ENCODE peak calls at places on chromosomes 5 and 9, in six cellular contexts. X is NCI-H1417, R is PC-3, H is H7, C is H4, L is astrocyte. E is an unnamed sample.

GRCh38 chr9:134283111-134283515 is 43.1 kb upstream of the RXRA start:
- DNase-seq in X (no peak), R (peak; percentile 16), H (peak; percentile 62), C (peak; percentile 73), L (peak; percentile 64), E (peak; percentile 61)

GRCh38 chr5:141732417-141732816 is 50.4 kb upstream of the ARAP3 start:
- DNase-seq in X (no peak), R (no peak), H (no peak), C (no peak), L (no peak), E (no peak)

GRCh38 chr5:32147236-32147635 is 26.9 kb downstream of the GOLPH3 start:
- DNase-seq in X (no peak), R (no peak), H (no peak), C (no peak), L (no peak), E (no peak)

GRCh38 chr9:83601463-83601862 is 21.5 kb upstream of the IDNK start:
- DNase-seq in X (no peak), R (no peak), H (no peak), C (no peak), L (no peak), E (no peak)

GRCh38 chr5:36877667-36878420 is 1.3 kb downstream of the NIPBL start:
- DNase-seq in X (peak; percentile 41), R (peak; percentile 55), H (peak; percentile 22), C (peak; percentile 39), L (peak; percentile 48), E (no peak)

GRCh38 chr5:81749562-81750307 is 1.2 kb downstream of the SSBP2 start:
- DNase-seq in X (peak; percentile 51), R (no peak), H (peak; percentile 75), C (no peak), L (no peak), E (peak; percentile 51)

GRCh38 chr9:96057155-96057554 is 181.7 kb downstream of the ERCC6L2 start:
- DNase-seq in X (no peak), R (no peak), H (no peak), C (no peak), L (no peak), E (no peak)

GRCh38 chr5:173513521-173513991 is 102.9 kb downstream of the BOD1 start:
- DNase-seq in X (no peak), R (peak; percentile 36), H (no peak), C (no peak), L (peak; percentile 43), E (no peak)

GRCh38 chr5:173639-174600 is 17.4 kb upstream of the LRRC14B start:
- DNase-seq in X (no peak), R (no peak), H (no peak), C (no peak), L (no peak), E (no peak)

GRCh38 chr9:126788631-126789349 is 16.1 kb upstream of the ZBTB43 start:
- DNase-seq in X (no peak), R (peak; percentile 67), H (no peak), C (peak; percentile 81), L (peak; percentile 49), E (no peak)

GRCh38 chr9:89701221-89701798 is 96.5 kb downstream of the GADD45G start:
- DNase-seq in X (no peak), R (no peak), H (peak; percentile 68), C (no peak), L (no peak), E (no peak)

GRCh38 chr5:35041251-35041650 is 6.5 kb downstream of the AGXT2 start:
- DNase-seq in X (no peak), R (no peak), H (no peak), C (no peak), L (peak; percentile 67), E (no peak)

GRCh38 chr9:132973713-132974112 is 4.8 kb upstream of the GFI1B start:
- DNase-seq in X (no peak), R (no peak), H (peak; percentile 63), C (no peak), L (no peak), E (no peak)

GRCh38 chr9:32551491-32552049 is 557 bp upstream of the SMIM27 start:
- DNase-seq in X (peak; percentile 63), R (peak; percentile 16), H (peak; percentile 35), C (no peak), L (peak; percentile 6), E (no peak)

GRCh38 chr5:143554918-143555477 is 151.5 kb upstream of the NR3C1 start:
- DNase-seq in X (no peak), R (no peak), H (no peak), C (no peak), L (peak; percentile 60), E (no peak)

GRCh38 chr5:118553662-118554061 is 434.7 kb downstream of the DTWD2 start:
- DNase-seq in X (no peak), R (peak; percentile 2), H (no peak), C (peak; percentile 84), L (peak; percentile 86), E (no peak)

GRCh38 chr9:134644715-134645606 is 3.4 kb downstream of the COL5A1 start:
- DNase-seq in X (no peak), R (peak; percentile 90), H (peak; percentile 87), C (peak; percentile 96), L (peak; percentile 98), E (peak; percentile 48)

GRCh38 chr9:130936285-130937117 is 2.5 kb downstream of the FIBCD1 start:
- DNase-seq in X (no peak), R (peak; percentile 38), H (peak; percentile 93), C (peak; percentile 76), L (peak; percentile 58), E (peak; percentile 80)

GRCh38 chr9:4987996-4988421 is 2.9 kb downstream of the JAK2 start:
- DNase-seq in X (peak; percentile 41), R (peak; percentile 77), H (peak; percentile 71), C (peak; percentile 44), L (peak; percentile 47), E (peak; percentile 66)

GRCh38 chr5:142426129-142426641 is 101.4 kb upstream of the SPRY4 start:
- DNase-seq in X (no peak), R (peak; percentile 2), H (no peak), C (peak; percentile 48), L (peak; percentile 72), E (no peak)

GRCh38 chr5:69231851-69232250 is 2.8 kb upstream of the CDK7 start:
- DNase-seq in X (no peak), R (no peak), H (no peak), C (no peak), L (peak; percentile 82), E (no peak)

GRCh38 chr5:123344819-123345426 is 78.3 kb downstream of the CEP120 start:
- DNase-seq in X (no peak), R (peak; percentile 34), H (peak; percentile 3), C (peak; percentile 52), L (peak; percentile 18), E (peak; percentile 11)

GRCh38 chr5:143931986-143932385 is 120.0 kb downstream of the HMHB1 start:
- DNase-seq in X (no peak), R (no peak), H (no peak), C (no peak), L (no peak), E (no peak)

GRCh38 chr5:174596429-174596828 is 128.0 kb upstream of the MSX2 start:
- DNase-seq in X (no peak), R (no peak), H (no peak), C (no peak), L (peak; percentile 67), E (no peak)

GRCh38 chr9:80701061-80701460 is 988.3 kb downstream of the TLE1 start:
- DNase-seq in X (no peak), R (no peak), H (no peak), C (no peak), L (peak; percentile 44), E (no peak)

GRCh38 chr5:75734913-75735789 is 17.9 kb upstream of the POC5 start:
- DNase-seq in X (peak; percentile 1), R (peak; percentile 46), H (peak; percentile 52), C (peak; percentile 52), L (no peak), E (peak; percentile 42)

GRCh38 chr9:131717719-131718460 is 22.0 kb downstream of the RAPGEF1 start:
- DNase-seq in X (no peak), R (no peak), H (no peak), C (no peak), L (no peak), E (no peak)

GRCh38 chr9:708556-709432 is 132.7 kb upstream of the DMRT1 start:
- DNase-seq in X (no peak), R (no peak), H (no peak), C (no peak), L (no peak), E (no peak)

GRCh38 chr5:128341056-128341455 is 197.0 kb downstream of the FBN2 start:
- DNase-seq in X (no peak), R (no peak), H (no peak), C (no peak), L (no peak), E (no peak)

GRCh38 chr5:68682400-68683152 is 411.2 kb upstream of the SLC30A5 start:
- DNase-seq in X (no peak), R (no peak), H (no peak), C (no peak), L (no peak), E (no peak)

GRCh38 chr9:109923826-109924225 is 143.8 kb downstream of the PALM2AKAP2 start:
- DNase-seq in X (no peak), R (no peak), H (no peak), C (no peak), L (no peak), E (no peak)

GRCh38 chr5:39395521-39395920 is 29.3 kb downstream of the DAB2 start:
- DNase-seq in X (no peak), R (peak; percentile 23), H (no peak), C (no peak), L (peak; percentile 23), E (no peak)

GRCh38 chr5:137414112-137414511 is 85.0 kb downstream of the SPOCK1 start:
- DNase-seq in X (no peak), R (no peak), H (no peak), C (no peak), L (no peak), E (no peak)

GRCh38 chr5:167688731-167689130 is 602.7 kb upstream of the WWC1 start:
- DNase-seq in X (no peak), R (peak; percentile 64), H (no peak), C (peak; percentile 75), L (peak; percentile 59), E (no peak)

GRCh38 chr5:118354806-118355205 is 633.5 kb downstream of the DTWD2 start:
- DNase-seq in X (peak; percentile 73), R (no peak), H (no peak), C (no peak), L (no peak), E (no peak)